ENCODE peak calls at places on chromosomes 3 and 15, in seven cellular contexts. One of them, this sample, is unnamed.

GRCh38 chr3:48938156-48938555 is 19.5 kb downstream of the ARIH2 start:
- DNase-seq in fibroblast of the aortic adventitia: no peak
- DNase-seq in choroid plexus epithelial cell: peak; percentile 30
- DNase-seq in fibroblast of mammary gland: no peak
- DNase-seq in uterus: no peak
- DNase-seq in neural progenitor cell: no peak
- DNase-seq in naive thymus-derived CD4-positive, alpha-beta T cell: no peak
- DNase-seq in this sample: no peak

GRCh38 chr3:148718982-148719862 is 21.5 kb downstream of the AGTR1 start:
- DNase-seq in fibroblast of the aortic adventitia: peak; percentile 58
- DNase-seq in choroid plexus epithelial cell: peak; percentile 67
- DNase-seq in fibroblast of mammary gland: peak; percentile 37
- DNase-seq in uterus: no peak
- DNase-seq in neural progenitor cell: peak; percentile 20
- DNase-seq in naive thymus-derived CD4-positive, alpha-beta T cell: no peak
- DNase-seq in this sample: no peak

GRCh38 chr3:98482717-98483482 is 14.6 kb upstream of the OR5K2 start:
- DNase-seq in fibroblast of the aortic adventitia: no peak
- DNase-seq in choroid plexus epithelial cell: no peak
- DNase-seq in fibroblast of mammary gland: no peak
- DNase-seq in uterus: no peak
- DNase-seq in neural progenitor cell: no peak
- DNase-seq in naive thymus-derived CD4-positive, alpha-beta T cell: no peak
- DNase-seq in this sample: no peak

GRCh38 chr3:156750874-156751245 is 75.3 kb upstream of the LEKR1 start:
- DNase-seq in fibroblast of the aortic adventitia: peak; percentile 66
- DNase-seq in choroid plexus epithelial cell: peak; percentile 48
- DNase-seq in fibroblast of mammary gland: peak; percentile 70
- DNase-seq in uterus: no peak
- DNase-seq in neural progenitor cell: peak; percentile 27
- DNase-seq in naive thymus-derived CD4-positive, alpha-beta T cell: no peak
- DNase-seq in this sample: no peak

GRCh38 chr15:101047301-101047781 is 128.2 kb downstream of the LRRK1 start:
- DNase-seq in fibroblast of the aortic adventitia: no peak
- DNase-seq in choroid plexus epithelial cell: peak; percentile 31
- DNase-seq in fibroblast of mammary gland: no peak
- DNase-seq in uterus: peak; percentile 16
- DNase-seq in neural progenitor cell: peak; percentile 53
- DNase-seq in naive thymus-derived CD4-positive, alpha-beta T cell: no peak
- DNase-seq in this sample: no peak

GRCh38 chr15:38192496-38192895 is 60.1 kb upstream of the SPRED1 start:
- DNase-seq in fibroblast of the aortic adventitia: no peak
- DNase-seq in choroid plexus epithelial cell: no peak
- DNase-seq in fibroblast of mammary gland: no peak
- DNase-seq in uterus: no peak
- DNase-seq in neural progenitor cell: no peak
- DNase-seq in naive thymus-derived CD4-positive, alpha-beta T cell: no peak
- DNase-seq in this sample: no peak

GRCh38 chr3:170425491-170426239 is 7.0 kb downstream of the CLDN11 start:
- DNase-seq in fibroblast of the aortic adventitia: no peak
- DNase-seq in choroid plexus epithelial cell: no peak
- DNase-seq in fibroblast of mammary gland: no peak
- DNase-seq in uterus: no peak
- DNase-seq in neural progenitor cell: peak; percentile 87
- DNase-seq in naive thymus-derived CD4-positive, alpha-beta T cell: no peak
- DNase-seq in this sample: no peak

GRCh38 chr3:25552251-25552650 is 112.5 kb downstream of the TOP2B start:
- DNase-seq in fibroblast of the aortic adventitia: no peak
- DNase-seq in choroid plexus epithelial cell: no peak
- DNase-seq in fibroblast of mammary gland: no peak
- DNase-seq in uterus: no peak
- DNase-seq in neural progenitor cell: no peak
- DNase-seq in naive thymus-derived CD4-positive, alpha-beta T cell: no peak
- DNase-seq in this sample: no peak

GRCh38 chr15:58124585-58124984 is 13.6 kb upstream of the AQP9 start:
- DNase-seq in fibroblast of the aortic adventitia: no peak
- DNase-seq in choroid plexus epithelial cell: no peak
- DNase-seq in fibroblast of mammary gland: no peak
- DNase-seq in uterus: no peak
- DNase-seq in neural progenitor cell: no peak
- DNase-seq in naive thymus-derived CD4-positive, alpha-beta T cell: no peak
- DNase-seq in this sample: no peak

GRCh38 chr15:100247228-100248225 is 94.2 kb downstream of the ADAMTS17 start:
- DNase-seq in fibroblast of the aortic adventitia: no peak
- DNase-seq in choroid plexus epithelial cell: no peak
- DNase-seq in fibroblast of mammary gland: no peak
- DNase-seq in uterus: peak; percentile 6
- DNase-seq in neural progenitor cell: no peak
- DNase-seq in naive thymus-derived CD4-positive, alpha-beta T cell: no peak
- DNase-seq in this sample: no peak

GRCh38 chr15:92921215-92922131 is 21.3 kb downstream of the CHD2 start:
- DNase-seq in fibroblast of the aortic adventitia: peak; percentile 64
- DNase-seq in choroid plexus epithelial cell: peak; percentile 58
- DNase-seq in fibroblast of mammary gland: peak; percentile 84
- DNase-seq in uterus: no peak
- DNase-seq in neural progenitor cell: no peak
- DNase-seq in naive thymus-derived CD4-positive, alpha-beta T cell: no peak
- DNase-seq in this sample: no peak

GRCh38 chr3:120168611-120169010 is 74.4 kb upstream of the GSK3B start:
- DNase-seq in fibroblast of the aortic adventitia: no peak
- DNase-seq in choroid plexus epithelial cell: no peak
- DNase-seq in fibroblast of mammary gland: no peak
- DNase-seq in uterus: no peak
- DNase-seq in neural progenitor cell: no peak
- DNase-seq in naive thymus-derived CD4-positive, alpha-beta T cell: no peak
- DNase-seq in this sample: no peak

GRCh38 chr3:169607909-169608308 is 55.6 kb downstream of the MECOM start:
- DNase-seq in fibroblast of the aortic adventitia: no peak
- DNase-seq in choroid plexus epithelial cell: no peak
- DNase-seq in fibroblast of mammary gland: no peak
- DNase-seq in uterus: no peak
- DNase-seq in neural progenitor cell: no peak
- DNase-seq in naive thymus-derived CD4-positive, alpha-beta T cell: no peak
- DNase-seq in this sample: no peak

GRCh38 chr3:19149388-19149787 is 1.1 kb downstream of the KCNH8 start:
- DNase-seq in fibroblast of the aortic adventitia: peak; percentile 12
- DNase-seq in choroid plexus epithelial cell: peak; percentile 19
- DNase-seq in fibroblast of mammary gland: peak; percentile 12
- DNase-seq in uterus: no peak
- DNase-seq in neural progenitor cell: peak; percentile 73
- DNase-seq in naive thymus-derived CD4-positive, alpha-beta T cell: no peak
- DNase-seq in this sample: no peak

GRCh38 chr3:72665701-72666443 is 182.4 kb downstream of the SHQ1 start:
- DNase-seq in fibroblast of the aortic adventitia: no peak
- DNase-seq in choroid plexus epithelial cell: peak; percentile 41
- DNase-seq in fibroblast of mammary gland: peak; percentile 32
- DNase-seq in uterus: no peak
- DNase-seq in neural progenitor cell: peak; percentile 54
- DNase-seq in naive thymus-derived CD4-positive, alpha-beta T cell: peak; percentile 34
- DNase-seq in this sample: no peak

GRCh38 chr15:41031232-41032078 is 78.2 kb downstream of the CHAC1 start:
- DNase-seq in fibroblast of the aortic adventitia: no peak
- DNase-seq in choroid plexus epithelial cell: no peak
- DNase-seq in fibroblast of mammary gland: no peak
- DNase-seq in uterus: no peak
- DNase-seq in neural progenitor cell: no peak
- DNase-seq in naive thymus-derived CD4-positive, alpha-beta T cell: no peak
- DNase-seq in this sample: no peak

GRCh38 chr15:81106560-81106959 is 27.5 kb upstream of the CFAP161 start:
- DNase-seq in fibroblast of the aortic adventitia: peak; percentile 85
- DNase-seq in choroid plexus epithelial cell: peak; percentile 89
- DNase-seq in fibroblast of mammary gland: peak; percentile 90
- DNase-seq in uterus: peak; percentile 57
- DNase-seq in neural progenitor cell: peak; percentile 58
- DNase-seq in naive thymus-derived CD4-positive, alpha-beta T cell: peak; percentile 2
- DNase-seq in this sample: peak; percentile 45

GRCh38 chr3:39088889-39089288 is 18.5 kb downstream of the GORASP1 start:
- DNase-seq in fibroblast of the aortic adventitia: no peak
- DNase-seq in choroid plexus epithelial cell: peak; percentile 57
- DNase-seq in fibroblast of mammary gland: peak; percentile 18
- DNase-seq in uterus: no peak
- DNase-seq in neural progenitor cell: no peak
- DNase-seq in naive thymus-derived CD4-positive, alpha-beta T cell: no peak
- DNase-seq in this sample: no peak

GRCh38 chr15:42404461-42405235 is 45.3 kb downstream of the CAPN3 start:
- DNase-seq in fibroblast of the aortic adventitia: no peak
- DNase-seq in choroid plexus epithelial cell: no peak
- DNase-seq in fibroblast of mammary gland: no peak
- DNase-seq in uterus: no peak
- DNase-seq in neural progenitor cell: no peak
- DNase-seq in naive thymus-derived CD4-positive, alpha-beta T cell: no peak
- DNase-seq in this sample: no peak

DNA sequence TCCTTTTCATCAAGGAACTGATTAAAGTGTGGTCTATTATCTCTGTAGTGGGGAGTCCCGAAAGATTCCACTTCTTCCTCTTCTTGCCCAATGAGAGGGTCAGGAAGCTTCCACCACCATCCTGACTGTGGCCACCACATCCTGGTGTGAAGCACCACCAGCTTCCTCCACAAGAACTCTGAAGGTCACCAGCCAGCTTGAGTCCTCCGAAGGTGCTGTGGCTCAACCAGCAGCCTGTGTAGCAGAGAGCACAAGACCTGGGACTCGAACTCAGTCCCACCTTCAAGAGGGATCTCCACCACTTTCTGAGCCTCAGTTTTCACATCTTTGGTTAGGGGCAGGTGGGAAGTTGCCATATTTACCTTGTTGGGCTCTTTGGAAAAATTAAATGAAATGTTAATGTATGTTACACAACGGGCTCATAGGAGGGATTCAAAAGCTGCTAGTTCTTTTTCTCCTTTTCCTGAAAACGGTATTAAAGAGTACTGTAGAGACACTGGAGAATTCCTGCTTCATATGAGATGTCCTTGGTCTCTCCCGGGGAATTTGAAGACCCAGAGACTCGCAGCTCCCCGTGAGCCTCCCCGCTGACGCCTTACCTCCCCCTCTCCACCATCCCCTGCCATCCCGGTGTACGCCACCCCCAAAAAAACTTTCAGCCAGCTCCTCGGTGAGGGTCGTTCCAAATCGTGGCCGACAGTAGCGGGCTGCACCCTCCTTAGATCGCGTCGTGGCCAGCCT is 816 bp upstream of the ACAN start:
- DNase-seq in fibroblast of the aortic adventitia: no peak
- DNase-seq in choroid plexus epithelial cell: no peak
- DNase-seq in fibroblast of mammary gland: no peak
- DNase-seq in uterus: no peak
- DNase-seq in neural progenitor cell: no peak
- DNase-seq in naive thymus-derived CD4-positive, alpha-beta T cell: no peak
- DNase-seq in this sample: no peak
- H3K4me3 ChIP-seq in fibroblast of the aortic adventitia: no peak overlapping the region
- H3K4me3 ChIP-seq in choroid plexus epithelial cell: no peak overlapping the region
- H3K4me3 ChIP-seq in fibroblast of mammary gland: no peak overlapping the region
- H3K4me3 ChIP-seq in uterus: no peak overlapping the region
- H3K4me3 ChIP-seq in neural progenitor cell: peak overlapping the region; percentile 86
- H3K4me3 ChIP-seq in naive thymus-derived CD4-positive, alpha-beta T cell: no peak overlapping the region
- H3K4me3 ChIP-seq in this sample: peak overlapping the region; percentile 26

GRCh38 chr3:190532626-190533155 is 18.8 kb downstream of the IL1RAP start:
- DNase-seq in fibroblast of the aortic adventitia: no peak
- DNase-seq in choroid plexus epithelial cell: no peak
- DNase-seq in fibroblast of mammary gland: no peak
- DNase-seq in uterus: no peak
- DNase-seq in neural progenitor cell: no peak
- DNase-seq in naive thymus-derived CD4-positive, alpha-beta T cell: no peak
- DNase-seq in this sample: no peak
- H3K4me3 ChIP-seq in fibroblast of the aortic adventitia: no peak overlapping the region
- H3K4me3 ChIP-seq in choroid plexus epithelial cell: no peak overlapping the region
- H3K4me3 ChIP-seq in fibroblast of mammary gland: no peak overlapping the region
- H3K4me3 ChIP-seq in uterus: no peak overlapping the region
- H3K4me3 ChIP-seq in neural progenitor cell: no peak overlapping the region
- H3K4me3 ChIP-seq in naive thymus-derived CD4-positive, alpha-beta T cell: no peak overlapping the region
- H3K4me3 ChIP-seq in this sample: no peak overlapping the region

GRCh38 chr3:11198495-11198894 is 44.2 kb downstream of the HRH1 start:
- DNase-seq in fibroblast of the aortic adventitia: no peak
- DNase-seq in choroid plexus epithelial cell: no peak
- DNase-seq in fibroblast of mammary gland: no peak
- DNase-seq in uterus: no peak
- DNase-seq in neural progenitor cell: no peak
- DNase-seq in naive thymus-derived CD4-positive, alpha-beta T cell: no peak
- DNase-seq in this sample: no peak

GRCh38 chr3:11198070-11198469 is 43.8 kb downstream of the HRH1 start:
- DNase-seq in fibroblast of the aortic adventitia: no peak
- DNase-seq in choroid plexus epithelial cell: no peak
- DNase-seq in fibroblast of mammary gland: no peak
- DNase-seq in uterus: no peak
- DNase-seq in neural progenitor cell: no peak
- DNase-seq in naive thymus-derived CD4-positive, alpha-beta T cell: no peak
- DNase-seq in this sample: no peak

GRCh38 chr3:11195201-11195600 is 40.9 kb downstream of the HRH1 start:
- DNase-seq in fibroblast of the aortic adventitia: peak; percentile 42
- DNase-seq in choroid plexus epithelial cell: no peak
- DNase-seq in fibroblast of mammary gland: no peak
- DNase-seq in uterus: no peak
- DNase-seq in neural progenitor cell: no peak
- DNase-seq in naive thymus-derived CD4-positive, alpha-beta T cell: no peak
- DNase-seq in this sample: no peak

GRCh38 chr3:11197471-11197870 is 43.2 kb downstream of the HRH1 start:
- DNase-seq in fibroblast of the aortic adventitia: peak; percentile 59
- DNase-seq in choroid plexus epithelial cell: no peak
- DNase-seq in fibroblast of mammary gland: no peak
- DNase-seq in uterus: no peak
- DNase-seq in neural progenitor cell: no peak
- DNase-seq in naive thymus-derived CD4-positive, alpha-beta T cell: no peak
- DNase-seq in this sample: no peak

GRCh38 chr3:11195721-11196332 is 41.5 kb downstream of the HRH1 start:
- DNase-seq in fibroblast of the aortic adventitia: peak; percentile 81
- DNase-seq in choroid plexus epithelial cell: peak; percentile 70
- DNase-seq in fibroblast of mammary gland: peak; percentile 58
- DNase-seq in uterus: no peak
- DNase-seq in neural progenitor cell: peak; percentile 47
- DNase-seq in naive thymus-derived CD4-positive, alpha-beta T cell: no peak
- DNase-seq in this sample: no peak
- H3K4me3 ChIP-seq in fibroblast of the aortic adventitia: peak overlapping the region; percentile 42
- H3K4me3 ChIP-seq in choroid plexus epithelial cell: peak overlapping the region; percentile 14
- H3K4me3 ChIP-seq in fibroblast of mammary gland: no peak overlapping the region
- H3K4me3 ChIP-seq in uterus: no peak overlapping the region
- H3K4me3 ChIP-seq in neural progenitor cell: no peak overlapping the region
- H3K4me3 ChIP-seq in naive thymus-derived CD4-positive, alpha-beta T cell: no peak overlapping the region
- H3K4me3 ChIP-seq in this sample: peak overlapping the region; percentile 26

DNA sequence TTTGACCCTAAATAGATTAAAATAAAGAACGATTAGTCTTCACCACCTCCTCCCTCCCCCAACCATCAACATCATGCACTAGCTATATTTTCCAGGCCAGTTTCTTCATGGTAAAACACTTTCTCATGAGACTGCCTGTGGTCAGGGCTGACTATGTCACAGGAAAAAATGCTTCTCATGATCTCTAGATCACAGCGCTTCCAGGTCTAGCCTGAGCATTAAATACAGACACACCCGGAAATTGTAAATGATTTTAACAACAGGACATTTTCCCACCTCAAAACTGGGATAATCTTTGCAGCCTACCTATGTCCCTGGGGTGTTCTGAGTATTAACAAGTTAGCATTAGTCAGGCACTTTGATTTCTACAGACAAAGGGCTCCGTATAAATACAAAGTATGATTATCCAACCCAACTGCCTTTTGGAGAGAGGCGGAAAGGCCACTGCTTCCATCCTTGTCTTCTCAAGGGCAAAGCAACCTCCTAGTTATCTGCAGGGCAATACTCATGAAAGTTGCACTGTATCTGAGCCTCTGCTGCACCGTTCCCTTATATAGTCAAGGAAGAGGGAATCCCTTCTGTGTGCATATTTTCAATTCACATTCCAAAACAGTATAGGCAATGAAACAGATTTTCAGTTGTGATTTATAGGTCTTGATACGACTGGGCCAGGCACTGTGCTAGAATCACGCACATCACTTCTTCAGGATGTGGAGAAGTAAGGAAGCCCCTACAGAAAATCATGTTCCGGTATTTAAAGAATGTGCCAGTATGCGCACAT is 455.9 kb downstream of the FOXP1 start:
- DNase-seq in fibroblast of the aortic adventitia: peak; percentile 77
- DNase-seq in choroid plexus epithelial cell: peak; percentile 96
- DNase-seq in fibroblast of mammary gland: peak; percentile 85
- DNase-seq in uterus: no peak
- DNase-seq in neural progenitor cell: no peak
- DNase-seq in naive thymus-derived CD4-positive, alpha-beta T cell: peak; percentile 18
- DNase-seq in this sample: no peak
- H3K4me3 ChIP-seq in fibroblast of the aortic adventitia: peak overlapping the region; percentile 19
- H3K4me3 ChIP-seq in choroid plexus epithelial cell: peak overlapping the region; percentile 68
- H3K4me3 ChIP-seq in fibroblast of mammary gland: peak overlapping the region; percentile 12
- H3K4me3 ChIP-seq in uterus: peak overlapping the region; percentile 3
- H3K4me3 ChIP-seq in neural progenitor cell: no peak overlapping the region
- H3K4me3 ChIP-seq in naive thymus-derived CD4-positive, alpha-beta T cell: peak overlapping the region; percentile 71
- H3K4me3 ChIP-seq in this sample: no peak overlapping the region